ENCODE peak calls at places on chromosomes 5 and 9, in eight cellular contexts. Y, P, D, S, H, C, Q and M are unnamed samples.

GRCh38 chr5:128154943-128155342 is 71.4 kb downstream of the SLC12A2 start:
- DNase-seq in Y (no peak), P (no peak), Q (no peak), S (no peak), C (no peak), H (no peak), D (no peak), M (no peak)

GRCh38 chr5:61234019-61234418 is 71.8 kb upstream of the SMIM15 start:
- DNase-seq in H (no peak), C (no peak), S (no peak), Q (no peak), D (no peak), Y (no peak), P (no peak), M (no peak)

GRCh38 chr5:180170111-180170809 is 38.8 kb downstream of the RASGEF1C start:
- DNase-seq in Y (no peak), S (no peak), P (no peak), C (peak; percentile 54), H (no peak), D (no peak), Q (peak; percentile 50), M (peak; percentile 53)

GRCh38 chr9:16594787-16595186 is 275.7 kb downstream of the BNC2 start:
- DNase-seq in C (no peak), H (no peak), P (no peak), D (no peak), Q (no peak), Y (no peak), S (no peak), M (no peak)

GRCh38 chr5:14902826-14903560 is 31.4 kb upstream of the ANKH start:
- DNase-seq in S (no peak), C (peak; percentile 84), D (no peak), H (no peak), Q (no peak), Y (no peak), P (peak; percentile 51), M (no peak)

GRCh38 chr5:143206194-143207053 is 197.1 kb downstream of the NR3C1 start:
- DNase-seq in C (no peak), S (no peak), D (no peak), Y (no peak), P (peak; percentile 74), H (no peak), Q (no peak), M (no peak)

GRCh38 chr9:93958875-93959682 is 3.9 kb upstream of the BARX1 start:
- DNase-seq in D (no peak), Q (no peak), Y (peak; percentile 61), H (no peak), P (no peak), C (no peak), S (no peak), M (peak; percentile 39)

GRCh38 chr9:974064-974992 is 2.1 kb upstream of the DMRT3 start:
- DNase-seq in Y (no peak), H (peak; percentile 90), Q (no peak), S (no peak), C (no peak), D (no peak), P (no peak), M (peak; percentile 52)

GRCh38 chr5:35230043-35230611 is at the start of gene PRLR:
- DNase-seq in H (no peak), P (peak; percentile 26), Y (peak; percentile 29), S (peak; percentile 6), C (peak; percentile 24), D (no peak), Q (no peak), M (peak; percentile 57)